ENCODE peak calls at places on chromosomes 1 and 21, in four cellular contexts. One of them, this sample, is unnamed.

GRCh38 chr1:117607471-117607870 is 1.6 kb downstream of the TENT5C start:
- DNase-seq in GM12878: no peak
- DNase-seq in HepG2: no peak
- DNase-seq in K562: no peak
- DNase-seq in this sample: no peak

GRCh38 chr1:208540724-208541123 is 296.5 kb upstream of the PLXNA2 start:
- DNase-seq in K562: no peak
- DNase-seq in HepG2: no peak
- DNase-seq in GM12878: no peak
- DNase-seq in this sample: no peak

GRCh38 chr1:107378602-107379265 is 237.9 kb downstream of the NTNG1 start:
- DNase-seq in K562: no peak
- DNase-seq in HepG2: no peak
- DNase-seq in GM12878: no peak
- DNase-seq in this sample: no peak

GRCh38 chr21:43338951-43339350 is 88.0 kb downstream of the SIK1 start:
- DNase-seq in GM12878: no peak
- DNase-seq in HepG2: no peak
- DNase-seq in K562: no peak
- DNase-seq in this sample: no peak

GRCh38 chr1:91036894-91037829 is 15.3 kb upstream of the ZNF644 start:
- DNase-seq in GM12878: no peak
- DNase-seq in HepG2: peak; percentile 86
- DNase-seq in K562: no peak
- DNase-seq in this sample: no peak

GRCh38 chr1:197841828-197842573 is 60.4 kb upstream of the C1orf53 start:
- DNase-seq in HepG2: no peak
- DNase-seq in K562: no peak
- DNase-seq in GM12878: no peak
- DNase-seq in this sample: no peak

GRCh38 chr1:100038401-100039306 is 68.9 kb downstream of the SLC35A3 start:
- DNase-seq in GM12878: no peak
- DNase-seq in HepG2: peak; percentile 35
- DNase-seq in K562: peak; percentile 59
- DNase-seq in this sample: peak; percentile 82

GRCh38 chr21:31730687-31731111 is 1.2 kb downstream of the SCAF4 start:
- DNase-seq in GM12878: no peak
- DNase-seq in HepG2: peak; percentile 12
- DNase-seq in K562: peak; percentile 57
- DNase-seq in this sample: no peak

GRCh38 chr1:199336745-199337640 is 690.5 kb upstream of the NR5A2 start:
- DNase-seq in K562: no peak
- DNase-seq in GM12878: no peak
- DNase-seq in HepG2: no peak
- DNase-seq in this sample: no peak

GRCh38 chr1:85555867-85556577 is 24.5 kb upstream of the CCN1 start:
- DNase-seq in GM12878: no peak
- DNase-seq in HepG2: no peak
- DNase-seq in K562: no peak
- DNase-seq in this sample: no peak

GRCh38 chr1:203556047-203556851 is 62.3 kb downstream of the OPTC start:
- DNase-seq in HepG2: no peak
- DNase-seq in GM12878: no peak
- DNase-seq in K562: no peak
- DNase-seq in this sample: peak; percentile 75

GRCh38 chr1:117231748-117232373 is 21.1 kb upstream of the VTCN1 start:
- DNase-seq in K562: no peak
- DNase-seq in GM12878: no peak
- DNase-seq in HepG2: no peak
- DNase-seq in this sample: no peak

GRCh38 chr21:40120944-40121575 is 253.8 kb downstream of the PCP4 start:
- DNase-seq in GM12878: no peak
- DNase-seq in HepG2: peak; percentile 2
- DNase-seq in K562: peak; percentile 20
- DNase-seq in this sample: peak; percentile 40

GRCh38 chr1:95369985-95370670 is 136.1 kb downstream of the RWDD3 start:
- DNase-seq in K562: peak; percentile 18
- DNase-seq in GM12878: no peak
- DNase-seq in HepG2: peak; percentile 51
- DNase-seq in this sample: no peak

GRCh38 chr1:229410692-229411433 is 23.0 kb downstream of the ACTA1 start:
- DNase-seq in GM12878: no peak
- DNase-seq in HepG2: no peak
- DNase-seq in K562: no peak
- DNase-seq in this sample: peak; percentile 86

GRCh38 chr1:101506541-101507164 is 269.8 kb downstream of the S1PR1 start:
- DNase-seq in HepG2: peak; percentile 44
- DNase-seq in K562: peak; percentile 38
- DNase-seq in GM12878: peak; percentile 21
- DNase-seq in this sample: peak; percentile 33

GRCh38 chr1:151718011-151718431 is 1.4 kb upstream of the CELF3 start:
- DNase-seq in GM12878: no peak
- DNase-seq in HepG2: no peak
- DNase-seq in K562: no peak
- DNase-seq in this sample: no peak

GRCh38 chr1:85465099-85465790 is at the start of gene DDAH1:
- DNase-seq in HepG2: peak; percentile 29
- DNase-seq in K562: no peak
- DNase-seq in GM12878: no peak
- DNase-seq in this sample: peak; percentile 93

GRCh38 chr21:45291613-45292398 is 4.1 kb upstream of the POFUT2 start:
- DNase-seq in HepG2: no peak
- DNase-seq in K562: no peak
- DNase-seq in GM12878: no peak
- DNase-seq in this sample: peak; percentile 33

GRCh38 chr21:25385912-25386474 is 221.3 kb downstream of the MRPL39 start:
- DNase-seq in K562: peak; percentile 42
- DNase-seq in HepG2: peak; percentile 72
- DNase-seq in GM12878: no peak
- DNase-seq in this sample: peak; percentile 47

GRCh38 chr21:37866027-37866426 is 50.2 kb downstream of the KCNJ6 start:
- DNase-seq in HepG2: no peak
- DNase-seq in K562: no peak
- DNase-seq in GM12878: no peak
- DNase-seq in this sample: no peak

GRCh38 chr1:228344631-228345072 is 62.0 kb downstream of the TRIM11 start:
- DNase-seq in HepG2: no peak
- DNase-seq in GM12878: no peak
- DNase-seq in K562: no peak
- DNase-seq in this sample: no peak

GRCh38 chr1:226542623-226543103 is 5.9 kb upstream of the STUM start:
- DNase-seq in HepG2: peak; percentile 54
- DNase-seq in GM12878: no peak
- DNase-seq in K562: no peak
- DNase-seq in this sample: no peak

GRCh38 chr1:65812065-65812464 is 19.4 kb downstream of the PDE4B start:
- DNase-seq in GM12878: peak; percentile 96
- DNase-seq in K562: peak; percentile 20
- DNase-seq in HepG2: no peak
- DNase-seq in this sample: no peak

GRCh38 chr21:32603131-32603530 is 9.0 kb downstream of the CFAP298 start:
- DNase-seq in GM12878: no peak
- DNase-seq in K562: no peak
- DNase-seq in HepG2: no peak
- DNase-seq in this sample: no peak

GRCh38 chr21:43740497-43741156 is 21.7 kb downstream of the PDXK start:
- DNase-seq in GM12878: no peak
- DNase-seq in HepG2: no peak
- DNase-seq in K562: no peak
- DNase-seq in this sample: peak; percentile 89

GRCh38 chr1:6638226-6638625 is 13.6 kb downstream of the THAP3 start:
- DNase-seq in GM12878: no peak
- DNase-seq in HepG2: no peak
- DNase-seq in K562: no peak
- DNase-seq in this sample: no peak
- TF ChIP-seq NFIC in GM12878: no peak
- TF ChIP-seq NFIC in HepG2: no peak
- TF ChIP-seq NFIC in K562: no peak
- TF ChIP-seq NFIC in this sample: no peak

GRCh38 chr1:29181413-29182225 is at the start of gene SRSF4:
- DNase-seq in GM12878: peak; percentile 94
- DNase-seq in HepG2: peak; percentile 97
- DNase-seq in K562: peak; percentile 99
- DNase-seq in this sample: peak; percentile 98

GRCh38 chr1:29183287-29183686 is 1.6 kb upstream of the SRSF4 start:
- DNase-seq in K562: no peak
- DNase-seq in HepG2: no peak
- DNase-seq in GM12878: no peak
- DNase-seq in this sample: no peak

GRCh38 chr1:29186707-29187106 is 5.0 kb upstream of the SRSF4 start:
- DNase-seq in K562: no peak
- DNase-seq in GM12878: no peak
- DNase-seq in HepG2: no peak
- DNase-seq in this sample: no peak

GRCh38 chr1:29190718-29191117 is 9.0 kb upstream of the SRSF4 start:
- DNase-seq in GM12878: no peak
- DNase-seq in K562: no peak
- DNase-seq in HepG2: no peak
- DNase-seq in this sample: no peak

DNA sequence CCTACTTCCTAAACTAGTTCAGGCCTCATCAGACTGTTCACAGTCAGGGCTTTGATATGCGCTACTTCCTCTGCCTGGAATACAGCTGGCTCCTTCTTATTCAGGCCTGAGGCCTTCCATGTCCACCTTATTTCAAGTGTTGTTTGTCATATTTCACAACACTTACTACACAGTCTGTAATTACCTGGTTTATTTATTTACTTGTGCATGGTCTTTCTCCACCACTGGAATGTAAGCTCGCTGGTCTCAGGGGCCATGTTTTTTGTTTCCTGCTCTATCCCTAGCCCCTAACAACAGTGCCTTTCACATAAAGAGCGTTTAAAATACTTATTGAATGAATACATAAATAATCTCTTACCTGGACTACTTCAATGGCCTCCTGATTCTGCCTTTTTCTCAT is 4.6 kb upstream of the SRSF4 start:
- DNase-seq in K562: no peak
- DNase-seq in GM12878: no peak
- DNase-seq in HepG2: peak; percentile 87
- DNase-seq in this sample: no peak
- TF ChIP-seq NFIC in K562: no peak
- TF ChIP-seq NFIC in GM12878: no peak
- TF ChIP-seq NFIC in HepG2: no peak
- TF ChIP-seq NFIC in this sample: no peak

DNA sequence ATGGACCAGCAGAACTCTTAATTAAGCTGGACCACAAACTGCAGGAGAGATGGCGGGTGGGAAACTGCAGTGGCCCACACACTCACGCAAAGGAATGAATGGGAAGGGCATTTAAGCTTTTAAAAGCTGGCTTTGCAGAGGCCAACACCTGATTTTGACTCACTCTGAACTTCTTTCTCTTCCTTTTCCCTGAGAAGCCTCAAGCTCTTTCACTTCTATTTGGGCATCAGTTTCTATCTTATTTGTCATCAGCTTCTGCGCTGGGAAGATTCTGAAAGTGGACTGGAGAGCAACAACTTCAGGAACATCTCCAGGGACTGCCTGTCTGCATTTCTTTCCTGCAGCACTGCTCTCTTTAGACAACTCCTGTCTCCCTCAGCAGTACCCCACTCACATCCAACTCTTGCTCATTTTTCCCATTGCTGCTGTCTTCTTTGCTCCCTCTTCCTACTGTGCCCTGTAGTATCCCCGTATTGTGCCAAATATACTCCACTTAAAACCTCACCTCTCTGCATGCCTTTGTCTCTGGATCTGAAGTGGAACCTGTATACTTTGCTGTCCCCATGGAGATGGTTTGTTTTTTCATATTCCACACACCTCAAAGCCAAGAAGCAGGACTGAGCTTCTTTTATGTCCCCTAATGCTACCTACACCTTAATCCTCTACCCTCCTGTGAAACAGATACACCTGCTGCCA is 143.3 kb upstream of the JUN start:
- DNase-seq in HepG2: no peak
- DNase-seq in GM12878: no peak
- DNase-seq in K562: no peak
- DNase-seq in this sample: no peak
- TF ChIP-seq NFIC in HepG2: no peak
- TF ChIP-seq NFIC in GM12878: no peak
- TF ChIP-seq NFIC in K562: no peak
- TF ChIP-seq NFIC in this sample: no peak

GRCh38 chr1:8705104-8705503 is 112.3 kb downstream of the RERE start:
- DNase-seq in GM12878: no peak
- DNase-seq in HepG2: no peak
- DNase-seq in K562: no peak
- DNase-seq in this sample: no peak

GRCh38 chr1:8708259-8708658 is 109.2 kb downstream of the RERE start:
- DNase-seq in HepG2: no peak
- DNase-seq in GM12878: no peak
- DNase-seq in K562: no peak
- DNase-seq in this sample: no peak

GRCh38 chr1:8706291-8706690 is 111.1 kb downstream of the RERE start:
- DNase-seq in GM12878: no peak
- DNase-seq in HepG2: no peak
- DNase-seq in K562: no peak
- DNase-seq in this sample: no peak

GRCh38 chr1:8702848-8703810 is 114.3 kb downstream of the RERE start:
- DNase-seq in HepG2: peak; percentile 83
- DNase-seq in K562: peak; percentile 93
- DNase-seq in GM12878: no peak
- DNase-seq in this sample: peak; percentile 96

GRCh38 chr1:8706995-8707396 is 110.4 kb downstream of the RERE start:
- DNase-seq in K562: peak; percentile 29
- DNase-seq in HepG2: peak; percentile 54
- DNase-seq in GM12878: no peak
- DNase-seq in this sample: peak; percentile 75
- TF ChIP-seq NFIC in K562: no peak
- TF ChIP-seq NFIC in HepG2: no peak
- TF ChIP-seq NFIC in GM12878: no peak
- TF ChIP-seq NFIC in this sample: peak; percentile 40

GRCh38 chr1:24289937-24290595 is 29.1 kb upstream of the GRHL3 start:
- DNase-seq in HepG2: no peak
- DNase-seq in GM12878: no peak
- DNase-seq in K562: no peak
- DNase-seq in this sample: peak; percentile 65
- TF ChIP-seq NFIC in HepG2: no peak
- TF ChIP-seq NFIC in GM12878: no peak
- TF ChIP-seq NFIC in K562: no peak
- TF ChIP-seq NFIC in this sample: peak; percentile 98

DNA sequence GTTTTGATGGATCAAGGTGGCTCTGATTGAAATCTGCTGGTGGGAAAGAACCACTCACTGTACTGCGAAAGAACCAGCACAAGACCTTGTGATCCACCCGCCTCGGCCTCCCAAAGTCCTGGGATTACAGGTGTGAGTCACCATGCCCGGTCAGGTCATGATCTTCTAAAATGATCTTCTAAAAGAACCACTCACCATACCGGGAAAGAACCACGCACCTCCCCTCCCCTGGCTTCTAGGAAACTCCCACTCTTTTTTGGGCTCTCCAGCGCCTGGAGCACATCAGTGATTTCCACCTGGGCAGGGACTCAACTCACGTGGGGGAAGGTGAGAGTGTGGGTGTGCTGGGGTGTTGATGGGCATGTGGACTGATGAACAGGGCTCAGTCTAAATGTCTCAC is 7.9 kb upstream of the RAB7B start:
- DNase-seq in HepG2: no peak
- DNase-seq in GM12878: no peak
- DNase-seq in K562: no peak
- DNase-seq in this sample: no peak
- TF ChIP-seq NFIC in HepG2: no peak
- TF ChIP-seq NFIC in GM12878: no peak
- TF ChIP-seq NFIC in K562: no peak
- TF ChIP-seq NFIC in this sample: no peak